ENCODE peak calls at places on chromosomes 12 and 14, in four cellular contexts. C is IMR-90, H is A549, G is thyroid gland. D is an unnamed sample.

GRCh38 chr14:104248203-104249055 is 110.0 kb downstream of the KIF26A start:
- DNase-seq in C (no peak), H (no peak), G (no peak), D (no peak)

GRCh38 chr12:32312049-32312670 is 87.2 kb upstream of the FGD4 start:
- DNase-seq in C (peak), H (peak), G (no peak), D (no peak)

GRCh38 chr12:50066402-50066801 is 9.0 kb downstream of the ASIC1 start:
- DNase-seq in C (peak), H (no peak), G (no peak), D (no peak)

GRCh38 chr12:116343331-116343884 is 65.9 kb upstream of the MED13L start:
- DNase-seq in C (no peak), H (no peak), G (no peak), D (no peak)

GRCh38 chr12:21825924-21826548 is 51.5 kb upstream of the KCNJ8 start:
- DNase-seq in C (no peak), H (no peak), G (no peak), D (no peak)

GRCh38 chr12:108890208-108890607 is 10.3 kb downstream of the DAO start:
- DNase-seq in C (peak), H (no peak), G (no peak), D (no peak)

GRCh38 chr14:44963775-44964380 is 1.9 kb downstream of the TOGARAM1 start:
- DNase-seq in C (no peak), H (no peak), G (no peak), D (no peak)

GRCh38 chr12:66441905-66442559 is 139.7 kb downstream of the HELB start:
- DNase-seq in C (no peak), H (no peak), G (no peak), D (no peak)

GRCh38 chr14:96663491-96664067 is 133.6 kb upstream of the VRK1 start:
- DNase-seq in C (no peak), H (no peak), G (no peak), D (peak)

GRCh38 chr12:56004211-56004610 is 7.1 kb downstream of the SUOX start:
- DNase-seq in C (no peak), H (no peak), G (no peak), D (no peak)

GRCh38 chr12:47551426-47551851 is 154.4 kb downstream of the RPAP3 start:
- DNase-seq in C (peak), H (no peak), G (no peak), D (no peak)

GRCh38 chr14:25574949-25575348 is 525.0 kb upstream of the STXBP6 start:
- DNase-seq in C (no peak), H (no peak), G (no peak), D (no peak)

GRCh38 chr14:73739174-73739898 is 25.2 kb upstream of the PNMA1 start:
- DNase-seq in C (no peak), H (no peak), G (no peak), D (no peak)

GRCh38 chr14:62162998-62163589 is 400.9 kb downstream of the SNAPC1 start:
- DNase-seq in C (peak), H (peak), G (peak), D (peak)

GRCh38 chr12:93733358-93733757 is 56.2 kb downstream of the CRADD start:
- DNase-seq in C (no peak), H (no peak), G (no peak), D (no peak)

DNA sequence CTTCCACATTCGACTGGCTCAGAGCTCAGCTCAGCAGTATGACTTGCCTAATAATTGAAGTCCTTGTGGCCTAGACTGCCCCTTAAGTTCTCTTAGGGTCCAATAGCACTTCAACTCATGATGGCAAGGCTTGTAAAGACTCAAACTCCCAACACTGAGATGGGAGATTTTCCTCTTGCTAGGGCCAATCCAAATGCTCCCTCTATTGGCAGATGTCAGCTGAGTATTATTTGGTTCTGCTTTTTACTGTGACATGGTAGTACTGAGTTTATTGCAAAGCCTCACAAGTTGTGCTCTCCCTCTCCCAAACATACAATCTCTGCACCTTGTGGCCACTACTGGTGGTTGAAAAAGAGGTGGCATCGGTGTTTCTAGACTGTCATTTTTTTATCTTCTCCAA is 164.2 kb downstream of the ALG10 start:
- DNase-seq in C (no peak), H (no peak), G (no peak), D (no peak)
- TF ChIP-seq CTCF in C (no peak), H (no peak), G (no peak), D (peak)

GRCh38 chr12:121793836-121794531 is 496 bp upstream of the RHOF start:
- DNase-seq in C (peak), H (peak), G (peak), D (peak)
- TF ChIP-seq POLR2A in C (peak), H (no peak), G (peak), D (no peak)

GRCh38 chr12:54139030-54139429 is 49.8 kb downstream of the SMUG1 start:
- DNase-seq in C (no peak), H (no peak), G (no peak), D (no peak)
- TF ChIP-seq CTCF in C (no peak), H (no peak), G (no peak), D (no peak)

GRCh38 chr14:94598816-94599655 is 13.2 kb upstream of the SERPINA3 start:
- DNase-seq in C (peak), H (peak), G (peak), D (peak)
- TF ChIP-seq POLR2A in C (no peak), H (no peak), G (no peak), D (no peak)

GRCh38 chr14:101632520-101632919 is 71.2 kb downstream of the DIO3 start:
- DNase-seq in C (no peak), H (no peak), G (no peak), D (no peak)

GRCh38 chr14:101633276-101633675 is 72.0 kb downstream of the DIO3 start:
- DNase-seq in C (no peak), H (no peak), G (no peak), D (no peak)

GRCh38 chr14:101636081-101636560 is 74.8 kb downstream of the DIO3 start:
- DNase-seq in C (no peak), H (no peak), G (no peak), D (no peak)

GRCh38 chr14:101634453-101635237 is 73.3 kb downstream of the DIO3 start:
- DNase-seq in C (no peak), H (no peak), G (no peak), D (no peak)

GRCh38 chr14:101635238-101636080 is 74.2 kb downstream of the DIO3 start:
- DNase-seq in C (no peak), H (no peak), G (no peak), D (no peak)
- TF ChIP-seq CTCF in C (no peak), H (no peak), G (no peak), D (no peak)

GRCh38 chr14:102731871-102732800 is 45.1 kb upstream of the TRAF3 start:
- DNase-seq in C (no peak), H (no peak), G (no peak), D (no peak)
- TF ChIP-seq POLR2A in C (no peak), H (no peak), G (no peak), D (no peak)

GRCh38 chr12:119230804-119231203 is 52.1 kb downstream of the HSPB8 start:
- DNase-seq in C (no peak), H (no peak), G (no peak), D (no peak)

GRCh38 chr12:119231774-119232173 is 53.0 kb downstream of the HSPB8 start:
- DNase-seq in C (no peak), H (no peak), G (no peak), D (no peak)

GRCh38 chr12:119236372-119236771 is 57.6 kb downstream of the HSPB8 start:
- DNase-seq in C (no peak), H (no peak), G (no peak), D (no peak)

GRCh38 chr12:119239040-119239439 is 60.3 kb downstream of the HSPB8 start:
- DNase-seq in C (no peak), H (no peak), G (no peak), D (no peak)

GRCh38 chr12:119235352-119235751 is 56.6 kb downstream of the HSPB8 start:
- DNase-seq in C (no peak), H (no peak), G (no peak), D (no peak)
- TF ChIP-seq CTCF in C (peak), H (no peak), G (no peak), D (no peak)

GRCh38 chr12:125690841-125691240 is 625.6 kb downstream of the AACS start:
- DNase-seq in C (no peak), H (no peak), G (no peak), D (no peak)
- TF ChIP-seq POLR2A in C (no peak), H (no peak), G (no peak), D (no peak)

GRCh38 chr14:50668852-50669194 is 717 bp upstream of the SAV1 start:
- DNase-seq in C (no peak), H (no peak), G (no peak), D (no peak)
- TF ChIP-seq CTCF in C (no peak), H (no peak), G (no peak), D (no peak)

D was measured in testis.